ENCODE peak calls at places on chromosomes 11 and 22, in nine cellular contexts. Z is left lung, P is PC-9, Y is brain microvascular endothelial cell, E is fibroblast of the aortic adventitia, H is left ventricle myocardium inferior, C is mucosa of descending colon, V is IMR-90, O is adrenal gland. A is an unnamed sample.

GRCh38 chr22:31126128-31126868 is 3.5 kb downstream of the INPP5J start:
- DNase-seq in Z (no peak), E (no peak), V (no peak), H (no peak), C (no peak), P (no peak), O (no peak), Y (no peak), A (no peak)

GRCh38 chr11:77197626-77198320 is 69.7 kb downstream of the MYO7A start:
- DNase-seq in Z (peak), E (no peak), P (no peak), V (no peak), C (no peak), H (no peak), O (peak), Y (no peak), A (no peak)

GRCh38 chr11:2178906-2179494 is 7.4 kb upstream of the TH start:
- DNase-seq in O (no peak), H (no peak), C (no peak), Z (no peak), P (peak), Y (peak), E (no peak), V (peak), A (no peak)

GRCh38 chr22:24067587-24068376 is 56.7 kb downstream of the CABIN1 start:
- DNase-seq in H (no peak), V (no peak), Y (no peak), O (no peak), P (no peak), Z (no peak), E (no peak), C (peak), A (no peak)

GRCh38 chr22:26648761-26649363 is 8.5 kb upstream of the MIAT start:
- DNase-seq in C (no peak), P (no peak), V (no peak), O (no peak), E (no peak), H (no peak), Z (no peak), Y (no peak), A (no peak)

GRCh38 chr11:74330065-74330858 is 18.8 kb upstream of the P4HA3 start:
- DNase-seq in H (no peak), Z (no peak), Y (peak), V (peak), P (peak), O (no peak), E (peak), C (no peak), A (no peak)

GRCh38 chr22:50531546-50532352 is 1.9 kb upstream of the TYMP start:
- DNase-seq in V (peak), Y (peak), P (peak), C (peak), H (peak), O (peak), E (peak), Z (peak), A (peak)

GRCh38 chr11:85951049-85951405 is 95.8 kb downstream of the CCDC83 start:
- DNase-seq in H (no peak), V (no peak), Z (no peak), E (no peak), C (no peak), O (no peak), P (no peak), Y (no peak), A (no peak)

GRCh38 chr22:19114984-19115552 is 7.1 kb downstream of the DGCR2 start:
- DNase-seq in E (no peak), P (no peak), O (no peak), C (no peak), Z (no peak), V (no peak), H (no peak), Y (no peak), A (no peak)

GRCh38 chr11:1515082-1516060 is 28.8 kb upstream of the MOB2 start:
- DNase-seq in C (peak), H (peak), E (peak), Z (peak), V (peak), Y (peak), O (peak), P (no peak), A (peak)

GRCh38 chr22:45673482-45674175 is 2.0 kb downstream of the ATXN10 start:
- DNase-seq in O (no peak), Z (no peak), P (no peak), Y (no peak), V (no peak), C (no peak), H (no peak), E (no peak), A (no peak)

DNA sequence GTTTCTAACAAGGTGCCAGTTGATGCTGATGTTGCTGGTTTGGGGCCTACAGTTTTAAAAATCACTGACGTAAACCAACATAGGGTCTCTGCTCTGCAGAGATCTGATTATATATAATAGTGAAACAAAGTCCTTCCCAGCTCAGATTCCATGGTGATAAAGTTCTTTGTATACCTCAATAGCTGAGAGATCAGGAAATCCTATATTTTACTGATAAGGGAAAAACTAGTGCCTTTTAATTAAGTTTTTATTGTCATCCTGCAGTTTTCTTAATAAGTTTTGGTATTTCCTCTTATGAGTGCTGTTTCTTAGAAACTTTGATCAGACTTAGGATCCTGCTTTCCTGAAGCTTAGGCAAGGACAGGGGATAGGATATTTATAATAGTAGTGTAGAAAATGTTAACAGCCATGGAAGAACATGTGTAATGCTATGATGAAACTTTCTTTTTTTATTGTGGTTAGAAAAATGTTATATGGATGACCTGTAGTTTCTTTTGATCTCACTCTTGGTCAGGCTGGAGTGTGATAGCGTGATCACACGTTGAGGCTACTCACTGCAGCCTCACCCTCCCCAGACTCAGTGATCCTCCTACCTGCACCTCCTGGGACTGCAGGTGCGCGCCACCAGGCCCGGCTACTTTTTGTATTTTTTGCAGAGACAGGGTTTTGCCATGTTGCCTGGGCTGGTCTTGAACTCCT is 14.1 kb downstream of the CAPRIN1 start:
- DNase-seq in O (no peak), P (no peak), E (peak), V (peak), H (no peak), Y (no peak), C (no peak), Z (no peak), A (no peak)
- TF ChIP-seq CTCF in O (no peak), P (peak), E (peak), V (peak), H (peak), Y (peak), C (no peak), Z (no peak), A (peak)

DNA sequence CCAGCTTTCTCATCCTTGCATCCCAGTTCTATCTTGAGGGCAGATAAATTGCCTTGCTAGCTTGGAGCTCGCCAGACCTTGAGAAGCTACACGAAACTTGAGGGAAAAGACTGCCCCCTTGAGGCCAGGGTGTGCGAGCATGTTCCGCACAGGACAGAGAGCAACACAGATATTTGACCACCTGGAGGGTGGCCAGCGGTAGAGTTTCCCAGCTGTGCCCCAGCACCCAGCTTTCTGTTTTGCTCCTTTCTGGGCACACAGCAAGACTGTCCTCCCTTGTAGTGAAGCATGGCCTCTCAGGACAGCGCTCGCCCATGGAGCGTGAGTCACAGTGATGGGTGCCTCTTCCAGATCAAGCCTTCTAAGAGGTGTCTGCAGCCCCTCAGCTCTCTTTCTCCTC is 23.5 kb downstream of the SPATA19 start:
- DNase-seq in P (no peak), H (peak), O (peak), V (no peak), E (no peak), Z (no peak), C (peak), Y (no peak), A (peak)
- TF ChIP-seq CTCF in P (peak), H (peak), O (peak), V (no peak), E (no peak), Z (peak), C (no peak), Y (peak), A (peak)

DNA sequence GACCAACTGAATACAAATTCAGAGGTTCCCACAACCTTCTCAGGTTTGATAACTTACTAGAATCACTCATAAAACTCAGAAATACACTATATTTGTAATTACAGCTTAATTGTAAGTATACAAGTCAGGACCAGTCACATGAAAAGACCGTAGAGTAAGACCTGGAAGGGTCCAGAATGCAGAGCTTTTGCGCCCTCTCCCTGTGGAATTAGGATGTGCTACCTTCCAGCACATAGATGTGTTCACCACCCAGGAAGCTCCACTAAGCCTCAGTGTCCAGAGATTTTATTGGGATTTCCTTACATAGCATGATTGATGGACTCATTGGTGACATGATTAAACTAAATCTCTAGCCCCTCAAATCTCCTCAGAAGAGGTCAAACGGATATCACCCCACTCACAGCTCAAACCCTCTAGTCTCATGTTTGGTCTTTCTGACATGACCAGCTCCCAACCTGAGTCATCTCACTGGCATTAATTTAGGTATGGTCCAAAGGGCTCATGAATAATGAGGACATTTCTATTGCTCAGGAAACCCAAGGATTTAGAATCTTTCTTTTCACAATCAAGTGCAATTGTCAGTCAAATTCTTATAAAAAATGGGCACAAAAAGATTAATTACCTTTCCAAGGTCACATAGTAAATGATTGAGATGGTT is 77.2 kb upstream of the UBASH3B start:
- DNase-seq in H (no peak), C (no peak), P (no peak), Z (no peak), O (no peak), Y (peak), E (no peak), V (no peak), A (no peak)
- TF ChIP-seq CTCF in H (no peak), C (no peak), P (no peak), Z (no peak), O (no peak), Y (peak), E (peak), V (peak), A (no peak)

GRCh38 chr11:130070109-130070828 is 575 bp downstream of the APLP2 start:
- DNase-seq in H (peak), O (peak), V (peak), C (peak), E (peak), Y (no peak), Z (peak), P (no peak), A (peak)
- TF ChIP-seq CTCF in H (peak), O (no peak), V (peak), C (no peak), E (peak), Y (no peak), Z (no peak), P (no peak), A (peak)

GRCh38 chr22:43050995-43051394 is 36.0 kb upstream of the PACSIN2 start:
- DNase-seq in H (no peak), P (no peak), Z (no peak), E (no peak), V (no peak), O (no peak), Y (no peak), C (no peak), A (no peak)
- TF ChIP-seq CTCF in H (no peak), P (no peak), Z (no peak), E (no peak), V (no peak), O (no peak), Y (no peak), C (no peak), A (no peak)

GRCh38 chr22:49203863-49204598 is 623.6 kb downstream of the BRD1 start:
- DNase-seq in Y (no peak), V (no peak), O (no peak), E (no peak), C (no peak), H (no peak), P (no peak), Z (peak), A (no peak)

GRCh38 chr22:49205401-49205800 is 622.3 kb downstream of the BRD1 start:
- DNase-seq in H (no peak), V (no peak), O (no peak), Z (peak), E (no peak), C (no peak), Y (no peak), P (no peak), A (no peak)

GRCh38 chr22:49203091-49203862 is 624.4 kb downstream of the BRD1 start:
- DNase-seq in H (no peak), O (no peak), Y (no peak), Z (peak), V (no peak), E (no peak), P (no peak), C (no peak), A (no peak)

GRCh38 chr22:49206281-49206680 is 621.4 kb downstream of the BRD1 start:
- DNase-seq in Y (no peak), O (no peak), V (no peak), P (no peak), E (no peak), H (no peak), C (no peak), Z (peak), A (no peak)

DNA sequence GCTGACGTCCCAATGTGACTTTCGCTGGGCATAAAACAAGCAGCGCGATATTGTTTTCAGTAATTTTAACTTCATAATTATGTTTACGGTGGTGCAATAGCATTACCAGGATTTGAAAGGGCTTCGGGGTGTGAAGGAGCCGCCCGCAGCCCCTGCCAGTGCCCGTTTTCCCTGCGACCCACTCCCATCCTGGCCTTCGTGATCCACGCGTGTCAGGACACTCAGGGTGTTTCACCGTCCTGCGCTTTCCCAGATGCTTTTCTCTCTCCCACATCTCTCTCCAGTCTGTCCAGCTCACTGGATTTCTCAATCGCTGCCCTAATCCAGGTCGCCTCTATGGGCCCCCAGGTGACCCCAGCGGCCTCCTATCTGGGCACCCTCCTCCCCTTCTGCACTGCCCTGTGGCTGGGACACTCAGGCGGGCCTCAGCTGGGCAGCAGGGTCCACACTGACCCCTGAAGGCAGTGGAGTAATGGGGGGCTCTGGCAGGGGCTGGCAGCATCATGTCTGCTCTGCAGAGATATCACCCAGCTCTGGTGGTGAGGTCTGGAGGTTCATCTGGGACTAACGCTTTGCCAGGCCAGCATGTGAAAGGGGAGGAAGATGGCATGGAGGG is 623.0 kb downstream of the BRD1 start:
- DNase-seq in Y (no peak), Z (peak), E (no peak), V (no peak), H (no peak), O (no peak), C (no peak), P (no peak), A (no peak)
- TF ChIP-seq CTCF in Y (no peak), Z (no peak), E (no peak), V (no peak), H (no peak), O (no peak), C (no peak), P (no peak), A (no peak)

GRCh38 chr11:129041611-129042018 is 98.9 kb upstream of the TP53AIP1 start:
- DNase-seq in P (no peak), C (no peak), E (peak), O (no peak), Z (no peak), V (peak), Y (no peak), H (no peak), A (no peak)
- TF ChIP-seq CTCF in P (no peak), C (no peak), E (no peak), O (no peak), Z (no peak), V (no peak), Y (no peak), H (no peak), A (no peak)

GRCh38 chr22:20232237-20232598 is 35.9 kb downstream of the RTN4R start:
- DNase-seq in O (no peak), V (no peak), H (no peak), P (no peak), Z (no peak), Y (no peak), E (no peak), C (no peak), A (no peak)
- TF ChIP-seq CTCF in O (no peak), V (no peak), H (no peak), P (no peak), Z (no peak), Y (no peak), E (no peak), C (no peak), A (no peak)

DNA sequence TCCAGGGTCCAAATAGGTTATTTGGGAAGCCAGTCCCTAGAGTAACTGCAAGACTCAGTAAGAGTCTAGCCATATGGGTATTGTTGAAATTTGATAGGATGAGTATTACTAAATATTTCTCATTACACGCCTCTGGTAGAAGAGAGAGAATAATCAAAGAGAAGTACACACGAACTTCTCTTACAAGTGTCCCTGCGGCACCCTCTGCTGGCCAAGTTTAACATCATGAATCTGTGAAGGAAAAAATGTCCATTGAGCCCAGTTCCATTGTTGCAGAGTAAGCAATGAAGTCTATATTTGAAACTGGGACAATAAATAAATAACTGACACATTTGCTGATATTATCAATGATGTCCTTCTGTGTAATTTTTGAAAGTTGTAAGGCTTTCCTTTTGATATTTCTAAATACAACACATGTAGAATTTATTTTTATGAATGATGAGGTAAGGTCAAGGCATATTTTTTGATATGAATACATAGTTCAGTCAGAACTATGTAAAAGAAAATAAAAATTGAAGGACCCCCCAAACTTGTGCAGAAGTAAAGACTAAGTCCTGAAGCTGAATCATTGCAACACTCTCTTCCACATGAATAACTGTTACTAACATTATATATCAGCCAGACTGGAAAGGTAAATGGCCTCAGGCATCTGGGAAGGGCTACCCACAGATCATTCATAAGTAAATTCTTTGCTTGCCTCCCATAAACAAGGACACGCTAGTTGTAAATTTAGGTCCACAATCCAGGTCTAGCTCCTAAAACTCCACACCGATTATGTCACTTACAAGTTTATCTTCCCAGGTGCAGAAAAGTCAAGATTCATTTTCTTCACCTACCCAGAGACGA is 10.0 kb downstream of the OR51L1 start:
- DNase-seq in P (no peak), H (peak), E (peak), C (peak), V (peak), Z (peak), Y (peak), O (peak), A (peak)
- TF ChIP-seq CTCF in P (peak), H (peak), E (peak), C (no peak), V (peak), Z (peak), Y (peak), O (peak), A (peak)